ENCODE peak calls at places on chromosome 15, in seven cellular contexts. C is fibroblast of lung, O is fibroblast of pulmonary artery, N is pancreas, F is lower lobe of right lung, T is WERI-Rb-1, E is adrenal gland. D is an unnamed sample.

GRCh38 chr15:65412556-65412955 is 10.2 kb downstream of the IGDCC4 start:
- DNase-seq in C (no peak), O (no peak), N (no peak), F (no peak), T (no peak), E (no peak), D (no peak)

GRCh38 chr15:101017935-101018849 is 99.0 kb downstream of the LRRK1 start:
- DNase-seq in C (no peak), O (peak), N (no peak), F (no peak), T (no peak), E (no peak), D (no peak)

GRCh38 chr15:98085003-98085639 is 124.6 kb downstream of the ARRDC4 start:
- DNase-seq in C (peak), O (peak), N (no peak), F (no peak), T (peak), E (peak), D (peak)

GRCh38 chr15:96360581-96361308 is 30.2 kb downstream of the NR2F2 start:
- DNase-seq in C (no peak), O (no peak), N (no peak), F (no peak), T (no peak), E (no peak), D (peak)

GRCh38 chr15:68781766-68782588 is 38.7 kb downstream of the ANP32A start:
- DNase-seq in C (no peak), O (no peak), N (no peak), F (peak), T (peak), E (peak), D (no peak)

GRCh38 chr15:74788716-74789151 is 6.9 kb downstream of the CSK start:
- DNase-seq in C (no peak), O (no peak), N (no peak), F (no peak), T (no peak), E (no peak), D (peak)

GRCh38 chr15:33311312-33311971 is 675 bp downstream of the RYR3 start:
- DNase-seq in C (no peak), O (no peak), N (no peak), F (no peak), T (peak), E (no peak), D (no peak)

GRCh38 chr15:44595246-44595645 is 58.3 kb downstream of the EIF3J start:
- DNase-seq in C (no peak), O (no peak), N (no peak), F (no peak), T (no peak), E (no peak), D (no peak)

GRCh38 chr15:29674661-29675533 is 147.4 kb downstream of the TJP1 start:
- DNase-seq in C (peak), O (peak), N (peak), F (peak), T (no peak), E (peak), D (no peak)

GRCh38 chr15:51104512-51104911 is 9.8 kb upstream of the TNFAIP8L3 start:
- DNase-seq in C (peak), O (peak), N (no peak), F (no peak), T (peak), E (peak), D (no peak)

GRCh38 chr15:70507772-70508351 is 255.5 kb downstream of the UACA start:
- DNase-seq in C (peak), O (peak), N (no peak), F (peak), T (no peak), E (no peak), D (no peak)

GRCh38 chr15:67065531-67066005 is at the start of gene SMAD3:
- DNase-seq in C (peak), O (peak), N (peak), F (peak), T (peak), E (peak), D (peak)

DNA sequence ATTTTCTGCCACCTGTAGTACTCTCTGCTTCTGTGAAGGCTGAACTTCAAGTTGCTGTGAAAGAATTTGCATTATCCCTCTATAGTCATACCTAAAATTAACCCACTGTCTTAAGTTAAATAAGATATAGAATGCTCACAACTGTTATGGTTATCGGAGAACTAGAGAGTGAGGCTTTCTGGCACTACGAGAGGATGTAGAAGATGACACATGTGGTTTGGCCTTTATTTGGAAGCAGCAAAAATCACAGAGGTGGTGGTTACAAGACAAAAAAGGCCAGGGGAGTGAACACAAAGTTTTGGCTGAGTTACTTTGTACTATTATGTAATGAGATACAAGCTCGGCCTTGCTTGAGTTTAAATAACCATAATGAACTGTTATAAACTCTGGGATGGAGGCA is 78.2 kb upstream of the ICE2 start:
- DNase-seq in C (no peak), O (no peak), N (no peak), F (no peak), T (no peak), E (no peak), D (peak)
- TF ChIP-seq CTCF in C (no peak), O (no peak), N (no peak), F (no peak), T (no peak), E (no peak), D (no peak)

GRCh38 chr15:76963596-76963995 is 31.3 kb upstream of the PSTPIP1 start:
- DNase-seq in C (no peak), O (no peak), N (peak), F (no peak), T (peak), E (no peak), D (no peak)
- TF ChIP-seq CTCF in C (no peak), O (peak), N (no peak), F (no peak), T (peak), E (no peak), D (no peak)

GRCh38 chr15:79206940-79207339 is 75.6 kb upstream of the ANKRD34C start:
- DNase-seq in C (no peak), O (no peak), N (no peak), F (no peak), T (no peak), E (no peak), D (no peak)

GRCh38 chr15:79208179-79208578 is 74.3 kb upstream of the ANKRD34C start:
- DNase-seq in C (no peak), O (no peak), N (no peak), F (no peak), T (no peak), E (no peak), D (no peak)

GRCh38 chr15:79209116-79209515 is 73.4 kb upstream of the ANKRD34C start:
- DNase-seq in C (no peak), O (no peak), N (no peak), F (no peak), T (no peak), E (no peak), D (no peak)

GRCh38 chr15:79212589-79213139 is 69.9 kb upstream of the ANKRD34C start:
- DNase-seq in C (no peak), O (no peak), N (no peak), F (no peak), T (no peak), E (no peak), D (no peak)

DNA sequence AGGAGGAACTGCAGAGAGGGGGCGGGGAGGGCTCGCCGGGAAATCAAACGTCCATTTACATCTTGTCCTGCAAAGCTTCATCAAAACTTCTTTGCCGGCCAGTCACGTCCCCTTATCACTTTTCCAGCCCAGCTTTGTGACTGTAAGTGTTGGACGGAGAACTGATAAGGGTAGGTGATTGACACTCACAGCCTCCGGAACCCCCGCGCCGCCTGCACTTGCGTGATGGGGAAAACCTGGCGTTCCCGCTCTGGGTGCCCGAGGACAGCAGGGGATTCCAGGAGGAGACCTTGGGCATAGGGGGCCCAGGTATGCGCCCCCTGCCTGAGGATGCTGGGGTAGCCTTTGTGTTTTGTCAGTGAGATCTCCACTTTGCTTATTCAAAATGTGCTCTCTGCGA is 72.8 kb upstream of the ANKRD34C start:
- DNase-seq in C (no peak), O (no peak), N (no peak), F (no peak), T (no peak), E (no peak), D (no peak)
- TF ChIP-seq CTCF in C (no peak), O (peak), N (no peak), F (no peak), T (peak), E (no peak), D (peak)

DNA sequence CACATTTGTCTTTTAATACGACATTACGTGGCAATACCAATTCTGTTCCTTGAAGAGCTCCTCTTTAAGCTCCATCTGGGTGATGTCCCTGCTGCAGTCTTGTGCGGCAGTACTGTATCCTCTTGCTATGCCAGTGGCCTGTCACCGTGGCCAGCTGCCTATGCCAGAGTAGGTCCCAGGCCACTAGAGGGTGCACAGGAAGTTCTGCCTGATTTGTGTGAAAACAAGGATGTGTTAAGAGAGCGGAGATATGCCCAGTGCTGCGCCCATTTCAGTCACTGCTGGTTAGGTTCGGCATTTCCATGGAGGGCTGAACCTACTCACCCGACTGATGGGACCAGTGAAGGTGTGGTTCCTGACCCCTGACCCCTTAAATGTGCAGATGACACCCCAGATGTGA is 25.2 kb downstream of the NIPA1 start:
- DNase-seq in C (peak), O (peak), N (peak), F (no peak), T (peak), E (peak), D (no peak)
- TF ChIP-seq CTCF in C (peak), O (peak), N (no peak), F (peak), T (peak), E (peak), D (peak)

GRCh38 chr15:31455499-31455898 is 128.9 kb downstream of the KLF13 start:
- DNase-seq in C (no peak), O (no peak), N (no peak), F (no peak), T (no peak), E (no peak), D (no peak)
- TF ChIP-seq CTCF in C (no peak), O (peak), N (no peak), F (no peak), T (no peak), E (no peak), D (no peak)

DNA sequence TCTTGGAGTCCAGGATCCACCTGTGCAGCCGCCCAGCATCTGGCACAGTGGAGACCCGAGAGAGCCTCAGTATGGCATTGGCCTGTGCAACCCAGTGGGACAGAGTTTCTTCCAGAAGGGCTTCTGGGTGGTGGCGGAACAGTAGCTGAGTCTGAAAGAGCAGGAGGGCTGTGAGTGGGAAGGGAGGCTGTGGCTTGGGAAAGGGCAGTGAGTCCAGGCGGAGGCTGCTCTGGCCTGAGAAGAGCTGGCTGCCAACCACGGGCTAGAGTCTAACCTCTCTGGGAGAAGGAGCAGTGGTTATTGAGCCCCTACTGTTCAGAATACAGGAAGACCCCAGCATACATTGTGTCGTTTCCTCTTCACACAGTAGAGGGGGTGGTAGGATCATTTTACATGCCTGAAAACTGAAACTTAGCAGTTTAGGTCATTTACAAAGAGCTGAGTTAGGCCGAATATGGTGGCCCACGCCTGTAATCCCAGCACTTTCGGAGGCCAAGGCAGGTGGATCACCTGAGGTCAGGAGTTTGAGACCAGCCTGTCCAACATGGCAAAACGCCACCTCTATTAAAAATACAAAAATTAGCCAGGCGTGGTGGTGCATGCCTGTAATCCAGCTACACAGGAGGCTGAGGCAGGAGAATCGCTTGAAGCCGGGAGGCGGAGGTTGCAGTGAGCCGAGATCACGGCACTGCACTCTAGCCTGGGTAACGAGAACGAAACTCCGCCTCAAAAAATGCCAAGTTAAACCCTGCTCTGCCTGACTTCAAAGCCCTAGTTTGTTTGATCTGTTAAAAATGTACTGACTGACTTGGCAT is 3.2 kb downstream of the AEN start:
- DNase-seq in C (peak), O (peak), N (no peak), F (no peak), T (no peak), E (no peak), D (peak)
- TF ChIP-seq CTCF in C (peak), O (peak), N (peak), F (peak), T (no peak), E (peak), D (peak)

GRCh38 chr15:27019687-27020086 is 48.7 kb downstream of the GABRG3 start:
- DNase-seq in C (no peak), O (no peak), N (no peak), F (no peak), T (no peak), E (no peak), D (no peak)

GRCh38 chr15:27017168-27017809 is 46.3 kb downstream of the GABRG3 start:
- DNase-seq in C (peak), O (peak), N (no peak), F (no peak), T (peak), E (peak), D (peak)
- TF ChIP-seq CTCF in C (peak), O (peak), N (peak), F (peak), T (peak), E (peak), D (peak)

D was measured in GM13977.